ENCODE peak calls at places on chromosomes 7 and 10, in five cellular contexts. B is astrocyte of the cerebellum, F is adrenal gland, Y is fibroblast of mammary gland, J is transverse colon. A is an unnamed sample.

GRCh38 chr10:127492607-127493250 is 56.4 kb upstream of the NPS start:
- DNase-seq in J (no peak), Y (no peak), B (no peak), F (no peak), A (no peak)

GRCh38 chr10:61325183-61325582 is 128.0 kb downstream of the TMEM26 start:
- DNase-seq in Y (no peak), F (no peak), B (no peak), J (no peak), A (no peak)

GRCh38 chr10:97593423-97593822 is 3.9 kb downstream of the C10orf62 start:
- DNase-seq in F (no peak), B (no peak), J (no peak), Y (no peak), A (no peak)

GRCh38 chr10:69831231-69831855 is 29.6 kb downstream of the COL13A1 start:
- DNase-seq in Y (no peak), J (no peak), B (no peak), F (no peak), A (peak)

GRCh38 chr10:120979435-120980315 is 128.5 kb downstream of the WDR11 start:
- DNase-seq in B (no peak), F (peak), Y (no peak), J (peak), A (no peak)

GRCh38 chr7:134184767-134185166 is 57.6 kb downstream of the LRGUK start:
- DNase-seq in F (no peak), B (no peak), J (no peak), Y (peak), A (peak)

GRCh38 chr7:157521752-157522151 is 184.9 kb downstream of the DNAJB6 start:
- DNase-seq in J (no peak), Y (no peak), F (no peak), B (no peak), A (no peak)

GRCh38 chr10:52541082-52541481 is 227.0 kb downstream of the DKK1 start:
- DNase-seq in J (no peak), Y (peak), B (no peak), F (no peak), A (peak)

GRCh38 chr7:159196584-159196983 is 51.9 kb upstream of the VIPR2 start:
- DNase-seq in J (no peak), F (no peak), B (no peak), Y (no peak), A (no peak)

GRCh38 chr7:136657332-136657942 is 211.0 kb upstream of the CHRM2 start:
- DNase-seq in J (no peak), Y (no peak), F (no peak), B (no peak), A (no peak)

GRCh38 chr7:88480901-88481300 is 174.2 kb upstream of the STEAP4 start:
- DNase-seq in Y (peak), J (peak), B (peak), F (no peak), A (no peak)

GRCh38 chr10:91528080-91528479 is 104.8 kb downstream of the PPP1R3C start:
- DNase-seq in Y (no peak), F (no peak), B (no peak), J (no peak), A (no peak)

GRCh38 chr10:23370106-23370505 is 25.5 kb upstream of the C10orf67 start:
- DNase-seq in J (no peak), B (no peak), F (no peak), Y (no peak), A (no peak)

GRCh38 chr7:8277394-8277982 is 15.5 kb upstream of the ICA1 start:
- DNase-seq in J (no peak), F (no peak), Y (no peak), B (no peak), A (no peak)

GRCh38 chr7:140685407-140686087 is 11.0 kb upstream of the NDUFB2 start:
- DNase-seq in J (no peak), Y (no peak), F (no peak), B (no peak), A (no peak)

GRCh38 chr10:18822156-18822555 is 162.9 kb downstream of the ARL5B start:
- DNase-seq in J (no peak), B (peak), F (peak), Y (peak), A (no peak)

GRCh38 chr7:143387156-143387975 is 6.2 kb downstream of the ZYX start:
- DNase-seq in F (no peak), J (no peak), B (no peak), Y (no peak), A (no peak)
- TF ChIP-seq CTCF in F (no peak), J (no peak), B (peak), Y (peak), A (no peak)

GRCh38 chr7:131329176-131329570 is 1.5 kb downstream of the MKLN1 start:
- DNase-seq in J (no peak), Y (peak), F (peak), B (no peak), A (peak)
- H3K4me3 ChIP-seq in J (peak), Y (peak), F (no peak), B (peak), A (peak)

GRCh38 chr10:3118621-3119020 is 51.3 kb downstream of the PFKP start:
- DNase-seq in Y (no peak), F (no peak), J (peak), B (no peak), A (no peak)

GRCh38 chr10:3122486-3123205 is 49.9 kb downstream of the PITRM1 start:
- DNase-seq in F (no peak), J (no peak), B (no peak), Y (no peak), A (peak)

GRCh38 chr10:3122034-3122433 is 50.5 kb downstream of the PITRM1 start:
- DNase-seq in B (no peak), Y (no peak), J (no peak), F (no peak), A (no peak)

GRCh38 chr10:3117486-3117885 is 50.1 kb downstream of the PFKP start:
- DNase-seq in J (no peak), B (no peak), F (no peak), Y (no peak), A (no peak)

DNA sequence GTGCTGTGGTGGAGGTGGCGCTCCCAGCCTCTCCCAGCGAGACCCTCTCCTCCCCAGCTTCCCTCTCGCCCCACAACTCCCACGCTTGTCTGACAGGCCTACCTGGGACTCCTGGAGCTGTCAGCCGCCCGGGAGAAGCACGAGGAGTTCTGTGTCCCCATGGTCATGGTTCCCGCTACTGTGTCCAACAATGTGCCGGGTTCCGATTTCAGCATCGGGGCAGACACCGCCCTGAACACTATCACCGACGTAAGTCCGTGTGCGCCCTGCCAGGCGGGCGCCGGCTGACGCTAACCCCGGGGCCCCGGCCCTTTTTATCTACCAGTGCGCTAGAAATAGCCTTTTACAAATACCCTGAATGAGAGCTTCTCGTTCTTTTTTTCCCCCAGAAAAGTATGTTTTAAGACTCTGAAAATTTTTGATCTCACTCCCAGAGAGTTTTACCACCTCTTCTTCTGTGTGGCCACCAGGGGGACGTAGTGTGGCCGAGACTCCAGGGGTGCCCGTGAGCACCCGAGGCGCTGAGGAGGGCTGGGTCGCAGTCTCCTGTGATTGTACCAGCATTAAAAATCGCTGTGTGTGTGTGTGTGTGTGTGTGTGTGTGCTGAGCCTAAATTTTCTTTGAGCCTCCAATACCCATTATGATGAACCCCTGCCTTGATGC is 52.6 kb downstream of the PFKP start:
- DNase-seq in Y (peak), J (no peak), B (no peak), F (no peak), A (peak)
- TF ChIP-seq CTCF in Y (peak), J (peak), B (peak), F (peak), A (peak)

DNA sequence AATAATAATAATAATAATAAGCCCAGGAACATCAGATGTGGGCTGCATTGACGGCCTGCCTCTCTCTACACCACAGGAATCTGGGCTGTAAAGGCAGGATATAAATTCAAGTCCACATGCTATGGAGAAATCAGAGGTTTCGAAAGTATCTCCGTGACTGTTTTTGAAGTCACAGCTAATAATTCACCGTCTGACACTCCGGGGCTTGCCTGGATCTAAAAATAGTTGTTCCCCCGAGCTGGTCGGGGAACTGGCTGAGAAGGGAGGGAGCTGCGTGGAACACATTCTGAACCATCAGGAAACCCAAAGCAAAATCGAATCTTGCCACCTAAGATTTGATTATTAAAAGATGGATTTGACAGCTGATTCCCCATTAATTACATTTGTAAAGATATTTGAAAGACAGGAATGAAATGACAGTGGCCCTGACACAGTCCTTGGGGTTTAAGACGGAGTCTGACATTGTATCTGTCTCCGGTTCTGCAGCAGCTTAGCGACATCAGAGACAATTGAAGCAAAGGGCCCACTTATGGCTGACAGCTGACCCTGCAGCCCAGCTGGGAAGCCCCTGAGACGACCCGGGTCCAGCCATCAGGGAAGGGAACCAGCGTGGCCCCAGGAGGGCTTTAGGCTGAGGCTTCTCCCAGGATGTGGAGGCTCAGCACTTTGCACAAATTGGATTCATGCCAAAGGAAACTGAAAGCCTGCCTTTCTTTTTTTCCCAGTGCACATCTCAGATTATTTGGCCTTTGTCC is 35.2 kb downstream of the KLF6 start:
- DNase-seq in Y (peak), J (no peak), F (no peak), B (no peak), A (peak)
- H3K4me3 ChIP-seq in Y (no peak), J (no peak), F (peak), B (no peak), A (peak)

DNA sequence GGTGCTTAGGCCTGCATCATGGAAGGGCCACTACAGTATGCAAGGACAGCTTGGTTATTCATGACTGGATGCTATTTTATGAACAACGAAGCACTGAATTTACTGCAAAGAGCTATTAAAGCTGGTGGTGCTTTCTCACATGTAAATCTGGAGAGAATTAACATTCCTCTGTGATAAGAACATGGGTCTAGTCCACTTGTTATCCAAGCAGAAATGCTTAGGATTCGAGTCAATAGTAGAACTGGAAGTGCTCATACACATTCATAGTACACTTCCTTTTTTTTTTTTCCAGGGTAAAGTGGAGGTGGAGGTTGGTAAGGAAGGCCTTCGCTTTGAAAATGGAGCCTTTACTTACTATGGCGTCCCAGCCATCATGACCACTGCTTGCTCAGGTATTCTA is 35.0 kb downstream of the CNNM1 start:
- DNase-seq in B (no peak), F (no peak), Y (peak), J (no peak), A (peak)
- TF ChIP-seq CTCF in B (no peak), F (no peak), Y (no peak), J (no peak), A (no peak)

GRCh38 chr7:41981046-41982040 is 255.7 kb downstream of the GLI3 start:
- DNase-seq in J (no peak), F (no peak), Y (no peak), B (no peak), A (no peak)
- H3K4me3 ChIP-seq in J (no peak), F (no peak), Y (no peak), B (no peak), A (no peak)

DNA sequence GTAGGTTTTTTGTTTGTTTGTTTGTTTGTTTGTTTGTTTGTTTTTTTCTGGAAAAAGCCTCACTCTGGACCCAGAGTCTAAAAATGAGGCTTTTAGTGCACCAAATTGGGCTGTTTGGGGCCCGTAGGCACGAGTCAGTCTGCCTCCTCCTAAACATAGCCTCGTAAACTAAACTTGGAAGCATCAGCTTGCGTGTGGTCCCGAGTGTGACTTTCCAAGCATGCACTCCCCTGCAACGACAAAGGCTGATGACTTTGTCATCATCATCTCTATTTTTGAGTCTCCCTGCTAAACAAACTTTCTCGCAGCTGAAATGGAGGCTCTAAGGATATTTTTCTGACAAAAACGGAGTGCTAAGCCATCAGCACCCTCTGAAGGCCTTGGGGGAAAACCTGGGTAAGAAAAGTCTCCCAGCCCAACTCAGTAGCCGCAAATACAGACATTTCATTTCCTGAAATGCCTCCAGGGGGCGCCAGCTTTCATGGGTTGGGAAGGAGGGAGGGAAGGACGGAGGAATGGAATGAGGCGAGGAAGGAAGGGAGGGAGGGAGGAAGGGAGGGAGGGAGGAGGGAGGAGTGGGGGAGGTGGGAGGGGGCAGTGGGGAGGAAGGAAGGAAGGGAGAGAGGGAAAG is 245.9 kb downstream of the KCNMA1 start:
- DNase-seq in Y (peak), F (peak), B (peak), J (peak), A (peak)
- TF ChIP-seq CTCF in Y (peak), F (peak), B (peak), J (peak), A (peak)

GRCh38 chr10:101238732-101239105 is 9.5 kb upstream of the LBX1 start:
- DNase-seq in B (no peak), J (no peak), F (no peak), Y (no peak), A (no peak)

GRCh38 chr10:101235766-101236165 is 6.5 kb upstream of the LBX1 start:
- DNase-seq in J (no peak), F (no peak), B (no peak), Y (no peak), A (no peak)

GRCh38 chr10:101236376-101237079 is 7.3 kb upstream of the LBX1 start:
- DNase-seq in F (no peak), J (no peak), Y (peak), B (no peak), A (peak)

GRCh38 chr10:101237908-101238731 is 8.9 kb upstream of the LBX1 start:
- DNase-seq in F (no peak), J (no peak), B (no peak), Y (no peak), A (no peak)

DNA sequence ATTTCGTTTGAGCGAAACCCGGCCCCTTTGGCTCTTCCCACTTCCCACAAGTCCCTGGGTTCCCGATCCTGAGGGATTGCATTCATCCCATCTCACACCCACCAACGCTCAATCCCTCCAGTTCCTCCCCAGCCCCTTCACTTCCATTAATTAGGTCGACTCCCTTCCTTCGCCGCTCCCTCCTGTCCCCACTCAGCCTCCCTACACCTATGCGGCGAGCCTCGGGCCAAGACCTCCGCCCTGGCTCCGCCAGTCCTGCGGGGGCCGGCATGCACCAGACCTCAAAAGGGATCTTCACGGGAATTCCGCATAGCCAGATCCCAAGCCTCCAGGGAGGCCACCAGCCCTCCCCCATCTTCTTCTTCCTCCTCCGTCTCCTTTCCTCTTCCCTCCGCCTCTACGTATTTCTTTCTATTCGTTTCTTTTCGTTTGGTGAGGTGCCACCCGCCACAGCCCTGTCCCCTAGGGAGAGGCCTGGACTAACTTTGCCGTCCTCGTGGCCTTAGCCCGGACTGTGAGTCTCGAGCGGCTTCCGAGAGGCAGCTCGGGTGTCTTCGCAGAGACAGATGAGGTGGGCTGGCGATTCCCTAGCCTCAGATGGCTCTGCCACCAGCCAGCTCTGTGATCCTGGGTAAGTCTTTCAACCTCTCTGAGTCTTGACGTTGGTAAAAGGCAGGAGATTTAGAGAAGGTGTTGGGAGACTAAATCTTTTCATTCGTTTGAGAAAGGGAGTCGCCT is 8.0 kb upstream of the LBX1 start:
- DNase-seq in Y (no peak), B (no peak), J (no peak), F (no peak), A (no peak)
- H3K4me3 ChIP-seq in Y (no peak), B (no peak), J (no peak), F (no peak), A (no peak)

DNA sequence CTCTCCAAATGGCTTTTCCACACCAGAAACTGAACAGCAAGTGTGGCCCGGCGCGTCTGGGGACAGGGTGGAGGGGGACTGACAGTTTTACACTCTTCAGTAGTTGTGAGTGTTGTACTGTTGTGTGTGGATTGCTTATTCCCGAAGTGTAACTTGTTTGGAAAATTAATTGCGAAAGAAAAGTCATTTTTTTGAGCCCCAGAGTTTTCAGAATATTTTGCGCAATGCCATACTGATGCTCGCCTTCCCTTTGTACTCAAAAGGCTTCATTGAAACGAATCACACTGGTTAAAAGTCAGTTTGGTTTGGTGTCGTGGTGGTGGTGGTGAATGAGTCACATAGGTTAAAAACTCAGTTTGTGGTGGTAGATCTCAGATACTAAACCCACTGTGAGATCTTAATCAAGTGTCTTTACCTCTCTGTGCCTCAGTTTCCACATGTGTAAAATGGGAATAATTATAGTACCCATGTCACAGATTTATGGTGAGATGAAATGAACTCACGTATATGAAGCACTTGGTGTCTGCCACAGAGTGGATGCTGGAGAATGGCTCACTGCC is 61.1 kb upstream of the IL6 start:
- DNase-seq in F (no peak), B (no peak), J (no peak), Y (peak), A (no peak)
- TF ChIP-seq CTCF in F (no peak), B (no peak), J (no peak), Y (no peak), A (no peak)

GRCh38 chr7:80165177-80165576 is 30.5 kb downstream of the GNAI1 start:
- DNase-seq in Y (no peak), F (no peak), B (no peak), J (no peak), A (no peak)
- H3K4me3 ChIP-seq in Y (no peak), F (no peak), B (no peak), J (no peak), A (no peak)